ENCODE peak calls at places on chromosome 20, in eight cellular contexts. B is body of pancreas, M is GM12878, E is spleen, X is stomach, L is uterus, F is IMR-90, Q is prostate gland. R is an unnamed sample.

GRCh38 chr20:7656662-7657061 is 283.6 kb downstream of the HAO1 start:
- DNase-seq in B (no peak), M (no peak), E (no peak), X (no peak), L (no peak), F (no peak), Q (no peak), R (no peak)

GRCh38 chr20:4814696-4815252 is 93.1 kb downstream of the PRND start:
- DNase-seq in B (no peak), M (peak; percentile 83), E (peak; percentile 93), X (peak; percentile 44), L (no peak), F (no peak), Q (no peak), R (peak; percentile 79)

GRCh38 chr20:18188446-18188845 is 50.8 kb downstream of the KAT14 start:
- DNase-seq in B (no peak), M (no peak), E (no peak), X (no peak), L (no peak), F (peak; percentile 5), Q (no peak), R (no peak)

GRCh38 chr20:34709836-34710567 is 5.9 kb downstream of the TP53INP2 start:
- DNase-seq in B (peak; percentile 79), M (no peak), E (peak; percentile 91), X (peak; percentile 83), L (peak; percentile 82), F (peak; percentile 51), Q (peak; percentile 64), R (no peak)

GRCh38 chr20:38583306-38583705 is 2.3 kb downstream of the ADIG start:
- DNase-seq in B (no peak), M (no peak), E (no peak), X (no peak), L (no peak), F (no peak), Q (no peak), R (no peak)

GRCh38 chr20:50376888-50377459 is 133.2 kb upstream of the PTPN1 start:
- DNase-seq in B (no peak), M (no peak), E (no peak), X (no peak), L (no peak), F (no peak), Q (no peak), R (no peak)

GRCh38 chr20:38143646-38144554 is 21.2 kb downstream of the TGM2 start:
- DNase-seq in B (peak; percentile 31), M (no peak), E (no peak), X (peak; percentile 45), L (peak; percentile 47), F (peak; percentile 95), Q (no peak), R (no peak)

GRCh38 chr20:30593572-30593971 is 663.9 kb upstream of the DEFB115 start:
- DNase-seq in B (no peak), M (no peak), E (no peak), X (no peak), L (no peak), F (no peak), Q (no peak), R (no peak)

GRCh38 chr20:17856024-17856564 is 112.5 kb downstream of the SNX5 start:
- DNase-seq in B (no peak), M (peak; percentile 86), E (peak; percentile 83), X (peak; percentile 44), L (no peak), F (peak; percentile 28), Q (peak; percentile 86), R (no peak)

GRCh38 chr20:43388267-43389081 is 69.2 kb upstream of the SRSF6 start:
- DNase-seq in B (peak; percentile 24), M (no peak), E (no peak), X (no peak), L (peak; percentile 80), F (peak; percentile 44), Q (no peak), R (no peak)

GRCh38 chr20:6651016-6651415 is 116.5 kb upstream of the BMP2 start:
- DNase-seq in B (peak; percentile 14), M (no peak), E (no peak), X (peak; percentile 30), L (peak; percentile 71), F (peak; percentile 9), Q (no peak), R (no peak)

GRCh38 chr20:7843613-7844012 is 96.6 kb downstream of the HAO1 start:
- DNase-seq in B (no peak), M (no peak), E (no peak), X (no peak), L (peak; percentile 56), F (peak; percentile 34), Q (no peak), R (peak; percentile 82)

GRCh38 chr20:38730989-38731737 is 6.9 kb downstream of the SLC32A1 start:
- DNase-seq in B (peak; percentile 71), M (no peak), E (peak; percentile 93), X (peak; percentile 70), L (peak; percentile 49), F (peak; percentile 31), Q (peak; percentile 46), R (no peak)

GRCh38 chr20:237479-237878 is 10.4 kb downstream of the DEFB129 start:
- DNase-seq in B (no peak), M (no peak), E (no peak), X (no peak), L (no peak), F (peak; percentile 5), Q (no peak), R (no peak)

GRCh38 chr20:4165984-4166725 is 150.8 kb upstream of the RNF24 start:
- DNase-seq in B (no peak), M (no peak), E (no peak), X (no peak), L (no peak), F (no peak), Q (no peak), R (no peak)

GRCh38 chr20:32772046-32772445 is 9.9 kb downstream of the DNMT3B start:
- DNase-seq in B (no peak), M (no peak), E (no peak), X (no peak), L (no peak), F (no peak), Q (no peak), R (no peak)
- TF ChIP-seq POLR2A in B (no peak), M (no peak), E (no peak), X (no peak), L (no peak), F (no peak), Q (no peak), R (no peak)

GRCh38 chr20:19847383-19847782 is 89.3 kb downstream of the RIN2 start:
- DNase-seq in B (no peak), M (no peak), E (no peak), X (no peak), L (no peak), F (no peak), Q (no peak), R (no peak)

GRCh38 chr20:19855426-19855825 is 97.4 kb downstream of the RIN2 start:
- DNase-seq in B (no peak), M (no peak), E (no peak), X (no peak), L (no peak), F (no peak), Q (no peak), R (no peak)

GRCh38 chr20:19849341-19850189 is 91.5 kb downstream of the RIN2 start:
- DNase-seq in B (no peak), M (no peak), E (no peak), X (no peak), L (no peak), F (no peak), Q (peak; percentile 19), R (no peak)

GRCh38 chr20:19851863-19852262 is 93.8 kb downstream of the RIN2 start:
- DNase-seq in B (no peak), M (no peak), E (no peak), X (no peak), L (no peak), F (no peak), Q (no peak), R (no peak)

GRCh38 chr20:19850190-19850533 is 92.1 kb downstream of the RIN2 start:
- DNase-seq in B (no peak), M (no peak), E (no peak), X (no peak), L (peak; percentile 63), F (no peak), Q (no peak), R (no peak)
- H3K27ac ChIP-seq in B (no peak overlapping the region), M (no peak overlapping the region), E (no peak overlapping the region), X (no peak overlapping the region), L (peak overlapping the region; percentile 78), F (no peak overlapping the region), Q (peak overlapping the region; percentile 73), R (peak overlapping the region; percentile 62)

GRCh38 chr20:57043669-57044268 is 222.7 kb downstream of the BMP7 start:
- DNase-seq in B (no peak), M (no peak), E (no peak), X (no peak), L (no peak), F (no peak), Q (no peak), R (no peak)

GRCh38 chr20:57051096-57051495 is 215.3 kb downstream of the BMP7 start:
- DNase-seq in B (no peak), M (no peak), E (no peak), X (no peak), L (no peak), F (no peak), Q (no peak), R (no peak)

GRCh38 chr20:57049298-57049697 is 217.1 kb downstream of the BMP7 start:
- DNase-seq in B (no peak), M (no peak), E (no peak), X (no peak), L (no peak), F (no peak), Q (no peak), R (no peak)

GRCh38 chr20:57048027-57048869 is 218.2 kb downstream of the BMP7 start:
- DNase-seq in B (peak; percentile 29), M (no peak), E (no peak), X (no peak), L (no peak), F (no peak), Q (no peak), R (no peak)

GRCh38 chr20:57047281-57048026 is 219.0 kb downstream of the BMP7 start:
- DNase-seq in B (no peak), M (no peak), E (no peak), X (no peak), L (no peak), F (no peak), Q (peak; percentile 53), R (peak; percentile 72)
- TF ChIP-seq CTCF in B (no peak), M (no peak), E (no peak), X (no peak), L (no peak), F (no peak), Q (peak; percentile 22), R (no peak)

GRCh38 chr20:45970646-45971424 is 1.2 kb downstream of the ZNF335 start:
- DNase-seq in B (no peak), M (no peak), E (peak; percentile 93), X (peak; percentile 30), L (no peak), F (peak; percentile 19), Q (no peak), R (peak; percentile 80)

GRCh38 chr20:45971675-45972499 is at the start of gene ZNF335:
- DNase-seq in B (peak; percentile 96), M (peak; percentile 86), E (peak; percentile 99), X (peak; percentile 95), L (peak; percentile 96), F (peak; percentile 96), Q (peak; percentile 92), R (peak; percentile 97)

GRCh38 chr20:45974896-45975565 is 3.0 kb upstream of the ZNF335 start:
- DNase-seq in B (no peak), M (no peak), E (peak; percentile 64), X (no peak), L (no peak), F (no peak), Q (no peak), R (no peak)

GRCh38 chr20:45971425-45971674 is 653 bp downstream of the ZNF335 start:
- DNase-seq in B (no peak), M (no peak), E (no peak), X (no peak), L (no peak), F (no peak), Q (peak; percentile 36), R (no peak)

GRCh38 chr20:45972500-45973183 is 639 bp upstream of the ZNF335 start:
- DNase-seq in B (no peak), M (no peak), E (peak; percentile 97), X (no peak), L (no peak), F (no peak), Q (no peak), R (peak; percentile 67)
- TF ChIP-seq POLR2A in B (no peak), M (peak; percentile 72), E (no peak), X (no peak), L (no peak), F (no peak), Q (no peak), R (no peak)